ENCODE peak calls at places on chromosome 7, in ten cellular contexts. J is fibroblast of the aortic adventitia, F is astrocyte of the spinal cord, A is tibial artery, D is cardiac muscle cell, Z is AG10803, E is brain microvascular endothelial cell, N is cardiac fibroblast, G is fibroblast of lung, Y is left ventricle myocardium inferior. M is an unnamed sample.

GRCh38 chr7:151461096-151461941 is 21.4 kb upstream of the CRYGN start:
- DNase-seq in J (no peak), F (no peak), A (no peak), D (no peak), Z (peak; percentile 21), E (no peak), N (no peak), G (peak; percentile 17), Y (no peak), M (no peak)

GRCh38 chr7:87057210-87057609 is 2.2 kb downstream of the ELAPOR2 start:
- DNase-seq in J (no peak), F (no peak), A (no peak), D (no peak), Z (no peak), E (no peak), N (no peak), G (no peak), Y (no peak), M (no peak)

GRCh38 chr7:93359520-93360198 is 127.5 kb downstream of the VPS50 start:
- DNase-seq in J (no peak), F (no peak), A (no peak), D (no peak), Z (no peak), E (no peak), N (no peak), G (no peak), Y (no peak), M (no peak)

GRCh38 chr7:157404845-157405481 is 68.2 kb downstream of the DNAJB6 start:
- DNase-seq in J (peak; percentile 91), F (peak; percentile 77), A (no peak), D (no peak), Z (peak; percentile 86), E (peak; percentile 89), N (peak; percentile 94), G (peak; percentile 91), Y (no peak), M (peak; percentile 77)

GRCh38 chr7:157268540-157268939 is 68.3 kb upstream of the DNAJB6 start:
- DNase-seq in J (no peak), F (no peak), A (peak; percentile 32), D (no peak), Z (no peak), E (no peak), N (no peak), G (no peak), Y (no peak), M (no peak)

GRCh38 chr7:44155191-44156185 is 14.4 kb upstream of the MYL7 start:
- DNase-seq in J (no peak), F (no peak), A (peak; percentile 53), D (no peak), Z (no peak), E (no peak), N (no peak), G (no peak), Y (no peak), M (no peak)

GRCh38 chr7:46525876-46526275 is 604.8 kb upstream of the IGFBP3 start:
- DNase-seq in J (no peak), F (peak; percentile 36), A (no peak), D (no peak), Z (no peak), E (peak; percentile 56), N (peak; percentile 48), G (peak; percentile 49), Y (no peak), M (no peak)

GRCh38 chr7:100612730-100613446 is 548 bp downstream of the MOSPD3 start:
- DNase-seq in J (no peak), F (peak; percentile 5), A (peak; percentile 74), D (no peak), Z (no peak), E (no peak), N (no peak), G (no peak), Y (no peak), M (no peak)

GRCh38 chr7:108263364-108263951 is 133.3 kb upstream of the LAMB4 start:
- DNase-seq in J (no peak), F (no peak), A (no peak), D (no peak), Z (peak; percentile 7), E (no peak), N (no peak), G (no peak), Y (no peak), M (no peak)

GRCh38 chr7:130154501-130155317 is 50.5 kb downstream of the TMEM209 start:
- DNase-seq in J (no peak), F (no peak), A (no peak), D (no peak), Z (no peak), E (no peak), N (no peak), G (no peak), Y (no peak), M (no peak)

GRCh38 chr7:48680996-48681395 is 243.4 kb upstream of the CDC14C start:
- DNase-seq in J (no peak), F (no peak), A (no peak), D (peak; percentile 28), Z (no peak), E (no peak), N (no peak), G (peak; percentile 22), Y (no peak), M (no peak)

GRCh38 chr7:148747274-148747673 is 48.6 kb downstream of the CUL1 start:
- DNase-seq in J (no peak), F (no peak), A (no peak), D (peak; percentile 24), Z (no peak), E (no peak), N (no peak), G (no peak), Y (no peak), M (no peak)

GRCh38 chr7:56051053-56051338 is 248 bp downstream of the PSPH start:
- DNase-seq in J (no peak), F (no peak), A (no peak), D (no peak), Z (no peak), E (no peak), N (no peak), G (no peak), Y (no peak), M (no peak)

GRCh38 chr7:50665403-50666123 is 100.4 kb upstream of the DDC start:
- DNase-seq in J (peak; percentile 26), F (peak; percentile 47), A (peak; percentile 83), D (no peak), Z (no peak), E (peak; percentile 41), N (peak; percentile 89), G (peak; percentile 56), Y (no peak), M (no peak)
- TF ChIP-seq CTCF in J (no peak), F (peak; percentile 2), A (no peak), D (no peak), Z (no peak), E (peak; percentile 27), N (no peak), G (no peak), Y (no peak), M (no peak)

DNA sequence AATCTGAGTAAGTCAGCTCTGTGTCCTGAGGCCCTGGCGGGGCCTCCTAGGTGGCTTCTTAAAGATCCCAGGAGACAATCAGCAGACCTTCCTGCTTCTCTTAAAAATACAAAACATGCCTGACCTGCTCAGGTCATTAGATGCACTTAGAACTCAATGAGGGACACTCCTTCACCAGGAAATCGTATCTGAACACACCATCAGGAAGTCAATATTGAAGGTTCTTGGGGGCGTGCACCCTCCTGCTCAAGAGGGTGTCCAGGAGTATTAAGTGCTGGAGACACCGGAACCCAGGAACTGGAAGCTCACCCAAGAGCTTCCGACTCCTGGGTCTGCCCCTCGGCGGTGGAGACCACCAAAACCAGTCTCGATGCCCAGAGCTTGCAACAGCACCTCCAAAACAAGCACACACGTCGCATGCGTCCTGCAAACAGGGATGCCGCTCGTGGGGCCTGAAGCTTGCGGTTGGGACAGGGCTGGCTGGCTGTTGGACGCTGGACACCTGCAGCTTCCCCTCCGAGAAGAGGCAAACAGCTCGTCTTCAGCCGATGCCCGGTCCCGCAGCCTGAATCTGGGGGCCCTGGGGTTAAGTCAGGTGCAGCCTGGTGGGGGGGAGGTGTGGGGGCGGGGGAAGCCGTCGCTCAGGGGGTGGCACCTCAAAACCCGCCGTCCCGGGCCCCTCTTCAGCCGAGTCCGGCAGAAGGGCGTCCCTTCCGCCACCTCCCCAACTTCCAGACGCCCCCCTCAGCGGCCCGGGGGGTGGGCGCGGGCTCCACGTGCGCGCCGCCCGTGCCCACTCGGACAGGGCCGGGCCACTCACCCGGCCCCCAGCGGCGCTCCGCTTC is 722 bp downstream of the RAPGEF5 start:
- DNase-seq in J (no peak), F (no peak), A (no peak), D (peak; percentile 5), Z (no peak), E (no peak), N (no peak), G (no peak), Y (no peak), M (no peak)
- H3K4me3 ChIP-seq in J (peak overlapping the region; percentile 4), F (peak overlapping the region; percentile 10), A (peak overlapping the region; percentile 33), D (peak overlapping the region; percentile 45), Z (no peak overlapping the region), E (peak overlapping the region; percentile 17), N (no peak overlapping the region), G (no peak overlapping the region), Y (peak overlapping the region; percentile 67), M (peak overlapping the region; percentile 31)

GRCh38 chr7:91034459-91035368 is 229.5 kb upstream of the FZD1 start:
- DNase-seq in J (peak; percentile 79), F (peak; percentile 68), A (peak; percentile 65), D (peak; percentile 72), Z (peak; percentile 58), E (peak; percentile 56), N (peak; percentile 73), G (peak; percentile 44), Y (no peak), M (peak; percentile 24)
- TF ChIP-seq CTCF in J (peak; percentile 72), F (peak; percentile 73), A (peak; percentile 64), D (peak; percentile 75), Z (peak; percentile 86), E (peak; percentile 75), N (peak; percentile 65), G (peak; percentile 72), Y (peak; percentile 76), M (peak; percentile 80)

GRCh38 chr7:23909426-23909825 is 199.4 kb downstream of the STK31 start:
- DNase-seq in J (no peak), F (no peak), A (no peak), D (no peak), Z (no peak), E (no peak), N (no peak), G (no peak), Y (no peak), M (no peak)

GRCh38 chr7:23907012-23907411 is 197.0 kb downstream of the STK31 start:
- DNase-seq in J (peak; percentile 38), F (no peak), A (no peak), D (no peak), Z (no peak), E (no peak), N (peak; percentile 26), G (peak; percentile 14), Y (no peak), M (no peak)
- H3K4me3 ChIP-seq in J (no peak overlapping the region), F (no peak overlapping the region), A (no peak overlapping the region), D (no peak overlapping the region), Z (no peak overlapping the region), E (no peak overlapping the region), N (no peak overlapping the region), G (no peak overlapping the region), Y (no peak overlapping the region), M (no peak overlapping the region)

GRCh38 chr7:137816696-137817320 is 30.0 kb downstream of the DGKI start:
- DNase-seq in J (peak; percentile 66), F (no peak), A (no peak), D (no peak), Z (peak; percentile 47), E (no peak), N (peak; percentile 55), G (no peak), Y (no peak), M (no peak)
- TF ChIP-seq CTCF in J (peak; percentile 61), F (peak; percentile 41), A (no peak), D (peak; percentile 34), Z (peak; percentile 70), E (peak; percentile 26), N (peak; percentile 43), G (peak; percentile 47), Y (peak; percentile 56), M (peak; percentile 59)

M was measured in AG09309.